ENCODE peak calls at places on chromosomes 12 and 14, in eight cellular contexts. One of them, this sample, is unnamed.

GRCh38 chr12:121417847-121418246 is 17.9 kb downstream of the RNF34 start:
- DNase-seq in activated CD4-positive, alpha-beta T cell treated with anti-CD3 and anti-CD28 coated beads, Interleukin-2, amount 50 U/mL, for 1 hour: no peak
- DNase-seq in fibroblast of villous mesenchyme: no peak
- DNase-seq in neural crest cell: no peak
- DNase-seq in body of pancreas: no peak
- DNase-seq in GM18507: no peak
- DNase-seq in neural progenitor cell: no peak
- DNase-seq in SHP77: no peak
- DNase-seq in this sample: no peak

GRCh38 chr12:94140556-94140955 is 7.8 kb upstream of the PLXNC1 start:
- DNase-seq in activated CD4-positive, alpha-beta T cell treated with anti-CD3 and anti-CD28 coated beads, Interleukin-2, amount 50 U/mL, for 1 hour: peak; percentile 45
- DNase-seq in fibroblast of villous mesenchyme: peak; percentile 41
- DNase-seq in neural crest cell: peak; percentile 16
- DNase-seq in body of pancreas: no peak
- DNase-seq in GM18507: no peak
- DNase-seq in neural progenitor cell: peak; percentile 49
- DNase-seq in SHP77: peak; percentile 14
- DNase-seq in this sample: no peak

GRCh38 chr12:39431797-39432196 is 11.1 kb downstream of the KIF21A start:
- DNase-seq in activated CD4-positive, alpha-beta T cell treated with anti-CD3 and anti-CD28 coated beads, Interleukin-2, amount 50 U/mL, for 1 hour: no peak
- DNase-seq in fibroblast of villous mesenchyme: no peak
- DNase-seq in neural crest cell: no peak
- DNase-seq in body of pancreas: no peak
- DNase-seq in GM18507: no peak
- DNase-seq in neural progenitor cell: no peak
- DNase-seq in SHP77: no peak
- DNase-seq in this sample: no peak

GRCh38 chr14:49641697-49642129 is 6.7 kb upstream of the DNAAF2 start:
- DNase-seq in activated CD4-positive, alpha-beta T cell treated with anti-CD3 and anti-CD28 coated beads, Interleukin-2, amount 50 U/mL, for 1 hour: no peak
- DNase-seq in fibroblast of villous mesenchyme: peak; percentile 91
- DNase-seq in neural crest cell: no peak
- DNase-seq in body of pancreas: peak; percentile 92
- DNase-seq in GM18507: no peak
- DNase-seq in neural progenitor cell: no peak
- DNase-seq in SHP77: peak; percentile 27
- DNase-seq in this sample: no peak

GRCh38 chr14:50047274-50047676 is 69.1 kb downstream of the VCPKMT start:
- DNase-seq in activated CD4-positive, alpha-beta T cell treated with anti-CD3 and anti-CD28 coated beads, Interleukin-2, amount 50 U/mL, for 1 hour: no peak
- DNase-seq in fibroblast of villous mesenchyme: no peak
- DNase-seq in neural crest cell: no peak
- DNase-seq in body of pancreas: peak; percentile 52
- DNase-seq in GM18507: peak; percentile 66
- DNase-seq in neural progenitor cell: no peak
- DNase-seq in SHP77: no peak
- DNase-seq in this sample: no peak

GRCh38 chr12:67354322-67354721 is 85.2 kb downstream of the CAND1 start:
- DNase-seq in activated CD4-positive, alpha-beta T cell treated with anti-CD3 and anti-CD28 coated beads, Interleukin-2, amount 50 U/mL, for 1 hour: no peak
- DNase-seq in fibroblast of villous mesenchyme: peak; percentile 47
- DNase-seq in neural crest cell: no peak
- DNase-seq in body of pancreas: no peak
- DNase-seq in GM18507: no peak
- DNase-seq in neural progenitor cell: no peak
- DNase-seq in SHP77: no peak
- DNase-seq in this sample: no peak

GRCh38 chr14:95265106-95266094 is 54.3 kb downstream of the CLMN start:
- DNase-seq in activated CD4-positive, alpha-beta T cell treated with anti-CD3 and anti-CD28 coated beads, Interleukin-2, amount 50 U/mL, for 1 hour: no peak
- DNase-seq in fibroblast of villous mesenchyme: peak; percentile 86
- DNase-seq in neural crest cell: no peak
- DNase-seq in body of pancreas: peak; percentile 95
- DNase-seq in GM18507: peak; percentile 46
- DNase-seq in neural progenitor cell: no peak
- DNase-seq in SHP77: peak; percentile 62
- DNase-seq in this sample: peak; percentile 86

GRCh38 chr12:16228067-16228466 is 49.4 kb downstream of the SLC15A5 start:
- DNase-seq in activated CD4-positive, alpha-beta T cell treated with anti-CD3 and anti-CD28 coated beads, Interleukin-2, amount 50 U/mL, for 1 hour: no peak
- DNase-seq in fibroblast of villous mesenchyme: no peak
- DNase-seq in neural crest cell: no peak
- DNase-seq in body of pancreas: no peak
- DNase-seq in GM18507: no peak
- DNase-seq in neural progenitor cell: no peak
- DNase-seq in SHP77: no peak
- DNase-seq in this sample: no peak

GRCh38 chr12:82596484-82596883 is 90.2 kb upstream of the TMTC2 start:
- DNase-seq in activated CD4-positive, alpha-beta T cell treated with anti-CD3 and anti-CD28 coated beads, Interleukin-2, amount 50 U/mL, for 1 hour: no peak
- DNase-seq in fibroblast of villous mesenchyme: no peak
- DNase-seq in neural crest cell: no peak
- DNase-seq in body of pancreas: no peak
- DNase-seq in GM18507: no peak
- DNase-seq in neural progenitor cell: no peak
- DNase-seq in SHP77: peak; percentile 75
- DNase-seq in this sample: no peak

GRCh38 chr14:101600891-101601602 is 39.8 kb downstream of the DIO3 start:
- DNase-seq in activated CD4-positive, alpha-beta T cell treated with anti-CD3 and anti-CD28 coated beads, Interleukin-2, amount 50 U/mL, for 1 hour: no peak
- DNase-seq in fibroblast of villous mesenchyme: no peak
- DNase-seq in neural crest cell: no peak
- DNase-seq in body of pancreas: no peak
- DNase-seq in GM18507: no peak
- DNase-seq in neural progenitor cell: no peak
- DNase-seq in SHP77: no peak
- DNase-seq in this sample: no peak

GRCh38 chr12:47022296-47022695 is 57.1 kb upstream of the PCED1B start:
- DNase-seq in activated CD4-positive, alpha-beta T cell treated with anti-CD3 and anti-CD28 coated beads, Interleukin-2, amount 50 U/mL, for 1 hour: no peak
- DNase-seq in fibroblast of villous mesenchyme: peak; percentile 69
- DNase-seq in neural crest cell: no peak
- DNase-seq in body of pancreas: no peak
- DNase-seq in GM18507: no peak
- DNase-seq in neural progenitor cell: no peak
- DNase-seq in SHP77: no peak
- DNase-seq in this sample: no peak

GRCh38 chr14:52694761-52695480 is 437 bp downstream of the ERO1A start:
- DNase-seq in activated CD4-positive, alpha-beta T cell treated with anti-CD3 and anti-CD28 coated beads, Interleukin-2, amount 50 U/mL, for 1 hour: peak; percentile 49
- DNase-seq in fibroblast of villous mesenchyme: peak; percentile 61
- DNase-seq in neural crest cell: no peak
- DNase-seq in body of pancreas: peak; percentile 59
- DNase-seq in GM18507: no peak
- DNase-seq in neural progenitor cell: peak; percentile 50
- DNase-seq in SHP77: peak; percentile 53
- DNase-seq in this sample: no peak

GRCh38 chr12:49359671-49360070 is 7.6 kb upstream of the SPATS2 start:
- DNase-seq in activated CD4-positive, alpha-beta T cell treated with anti-CD3 and anti-CD28 coated beads, Interleukin-2, amount 50 U/mL, for 1 hour: no peak
- DNase-seq in fibroblast of villous mesenchyme: no peak
- DNase-seq in neural crest cell: no peak
- DNase-seq in body of pancreas: no peak
- DNase-seq in GM18507: no peak
- DNase-seq in neural progenitor cell: no peak
- DNase-seq in SHP77: no peak
- DNase-seq in this sample: no peak

GRCh38 chr12:124007810-124008570 is 35.0 kb downstream of the ZNF664 start:
- DNase-seq in activated CD4-positive, alpha-beta T cell treated with anti-CD3 and anti-CD28 coated beads, Interleukin-2, amount 50 U/mL, for 1 hour: no peak
- DNase-seq in fibroblast of villous mesenchyme: peak; percentile 52
- DNase-seq in neural crest cell: no peak
- DNase-seq in body of pancreas: peak; percentile 72
- DNase-seq in GM18507: no peak
- DNase-seq in neural progenitor cell: no peak
- DNase-seq in SHP77: no peak
- DNase-seq in this sample: no peak

GRCh38 chr14:101122855-101123129 is 219.3 kb upstream of the RTL1 start:
- DNase-seq in activated CD4-positive, alpha-beta T cell treated with anti-CD3 and anti-CD28 coated beads, Interleukin-2, amount 50 U/mL, for 1 hour: no peak
- DNase-seq in fibroblast of villous mesenchyme: no peak
- DNase-seq in neural crest cell: no peak
- DNase-seq in body of pancreas: no peak
- DNase-seq in GM18507: no peak
- DNase-seq in neural progenitor cell: no peak
- DNase-seq in SHP77: no peak
- DNase-seq in this sample: no peak

GRCh38 chr14:72558721-72559120 is 335.2 kb downstream of the DPF3 start:
- DNase-seq in activated CD4-positive, alpha-beta T cell treated with anti-CD3 and anti-CD28 coated beads, Interleukin-2, amount 50 U/mL, for 1 hour: no peak
- DNase-seq in fibroblast of villous mesenchyme: no peak
- DNase-seq in neural crest cell: no peak
- DNase-seq in body of pancreas: no peak
- DNase-seq in GM18507: no peak
- DNase-seq in neural progenitor cell: no peak
- DNase-seq in SHP77: no peak
- DNase-seq in this sample: no peak

GRCh38 chr12:117282490-117282889 is 78.9 kb downstream of the NOS1 start:
- DNase-seq in activated CD4-positive, alpha-beta T cell treated with anti-CD3 and anti-CD28 coated beads, Interleukin-2, amount 50 U/mL, for 1 hour: no peak
- DNase-seq in fibroblast of villous mesenchyme: no peak
- DNase-seq in neural crest cell: no peak
- DNase-seq in body of pancreas: no peak
- DNase-seq in GM18507: no peak
- DNase-seq in neural progenitor cell: no peak
- DNase-seq in SHP77: no peak
- DNase-seq in this sample: no peak

GRCh38 chr12:94561943-94562411 is 88.4 kb downstream of the TMCC3 start:
- DNase-seq in activated CD4-positive, alpha-beta T cell treated with anti-CD3 and anti-CD28 coated beads, Interleukin-2, amount 50 U/mL, for 1 hour: no peak
- DNase-seq in fibroblast of villous mesenchyme: no peak
- DNase-seq in neural crest cell: no peak
- DNase-seq in body of pancreas: peak; percentile 68
- DNase-seq in GM18507: peak; percentile 23
- DNase-seq in neural progenitor cell: no peak
- DNase-seq in SHP77: peak; percentile 49
- DNase-seq in this sample: no peak

GRCh38 chr14:80152166-80152565 is 59.1 kb downstream of the DIO2 start:
- DNase-seq in activated CD4-positive, alpha-beta T cell treated with anti-CD3 and anti-CD28 coated beads, Interleukin-2, amount 50 U/mL, for 1 hour: no peak
- DNase-seq in fibroblast of villous mesenchyme: no peak
- DNase-seq in neural crest cell: no peak
- DNase-seq in body of pancreas: no peak
- DNase-seq in GM18507: no peak
- DNase-seq in neural progenitor cell: no peak
- DNase-seq in SHP77: no peak
- DNase-seq in this sample: no peak

GRCh38 chr14:80754696-80755095 is 186.8 kb downstream of the CEP128 start:
- DNase-seq in activated CD4-positive, alpha-beta T cell treated with anti-CD3 and anti-CD28 coated beads, Interleukin-2, amount 50 U/mL, for 1 hour: no peak
- DNase-seq in fibroblast of villous mesenchyme: no peak
- DNase-seq in neural crest cell: no peak
- DNase-seq in body of pancreas: no peak
- DNase-seq in GM18507: no peak
- DNase-seq in neural progenitor cell: no peak
- DNase-seq in SHP77: no peak
- DNase-seq in this sample: no peak

GRCh38 chr14:23079716-23080115 is 15.2 kb downstream of the ACIN1 start:
- DNase-seq in activated CD4-positive, alpha-beta T cell treated with anti-CD3 and anti-CD28 coated beads, Interleukin-2, amount 50 U/mL, for 1 hour: no peak
- DNase-seq in fibroblast of villous mesenchyme: no peak
- DNase-seq in neural crest cell: no peak
- DNase-seq in body of pancreas: no peak
- DNase-seq in GM18507: no peak
- DNase-seq in neural progenitor cell: no peak
- DNase-seq in SHP77: no peak
- DNase-seq in this sample: no peak

GRCh38 chr14:96108911-96109310 is 69.7 kb downstream of the C14orf132 start:
- DNase-seq in activated CD4-positive, alpha-beta T cell treated with anti-CD3 and anti-CD28 coated beads, Interleukin-2, amount 50 U/mL, for 1 hour: no peak
- DNase-seq in fibroblast of villous mesenchyme: no peak
- DNase-seq in neural crest cell: no peak
- DNase-seq in body of pancreas: no peak
- DNase-seq in GM18507: no peak
- DNase-seq in neural progenitor cell: no peak
- DNase-seq in SHP77: no peak
- DNase-seq in this sample: no peak

GRCh38 chr12:93050026-93050747 is 121.1 kb upstream of the EEA1 start:
- DNase-seq in activated CD4-positive, alpha-beta T cell treated with anti-CD3 and anti-CD28 coated beads, Interleukin-2, amount 50 U/mL, for 1 hour: no peak
- DNase-seq in fibroblast of villous mesenchyme: peak; percentile 55
- DNase-seq in neural crest cell: no peak
- DNase-seq in body of pancreas: no peak
- DNase-seq in GM18507: no peak
- DNase-seq in neural progenitor cell: no peak
- DNase-seq in SHP77: no peak
- DNase-seq in this sample: no peak

GRCh38 chr14:51534623-51535022 is 117.1 kb upstream of the FRMD6 start:
- DNase-seq in activated CD4-positive, alpha-beta T cell treated with anti-CD3 and anti-CD28 coated beads, Interleukin-2, amount 50 U/mL, for 1 hour: no peak
- DNase-seq in fibroblast of villous mesenchyme: peak; percentile 36
- DNase-seq in neural crest cell: no peak
- DNase-seq in body of pancreas: peak; percentile 62
- DNase-seq in GM18507: no peak
- DNase-seq in neural progenitor cell: no peak
- DNase-seq in SHP77: peak; percentile 85
- DNase-seq in this sample: no peak

This sample was measured in NCI-H460.